ENCODE peak calls at places on chromosome 10, in eight cellular contexts. Y is NT2/D1, J is left lobe of liver, I is tibial nerve, A is breast epithelium, N is cardiac fibroblast, W is NCI-H524, E is neural crest cell. K is an unnamed sample.

GRCh38 chr10:95290446-95290800 is 380 bp downstream of the PDLIM1 start:
- DNase-seq in N (no peak), A (no peak), E (no peak), Y (no peak), W (no peak), I (no peak), J (peak), K (no peak)

GRCh38 chr10:101941871-101942270 is 98.3 kb upstream of the KCNIP2 start:
- DNase-seq in N (peak), J (no peak), E (no peak), Y (no peak), I (no peak), W (no peak), A (no peak), K (no peak)

GRCh38 chr10:75407716-75408511 is 6.3 kb upstream of the ZNF503 start:
- DNase-seq in N (no peak), A (no peak), J (no peak), W (no peak), E (peak), Y (no peak), I (no peak), K (no peak)

GRCh38 chr10:47306429-47307210 is 6.6 kb downstream of the GDF10 start:
- DNase-seq in W (no peak), N (no peak), E (no peak), I (no peak), Y (no peak), A (no peak), J (no peak), K (peak)

GRCh38 chr10:26222563-26222962 is 6.0 kb downstream of the GAD2 start:
- DNase-seq in A (no peak), J (no peak), W (no peak), Y (no peak), I (no peak), N (no peak), E (no peak), K (no peak)

GRCh38 chr10:17273403-17273802 is 45.4 kb downstream of the VIM start:
- DNase-seq in A (no peak), N (peak), E (no peak), J (no peak), W (no peak), Y (no peak), I (no peak), K (no peak)

GRCh38 chr10:95341716-95342130 is 50.9 kb upstream of the PDLIM1 start:
- DNase-seq in E (no peak), N (peak), Y (no peak), A (no peak), I (no peak), W (peak), J (no peak), K (no peak)

GRCh38 chr10:131852161-131852822 is 48.5 kb upstream of the PPP2R2D start:
- DNase-seq in N (no peak), Y (no peak), I (no peak), A (no peak), W (no peak), J (peak), E (no peak), K (no peak)

GRCh38 chr10:74900297-74900696 is 73.9 kb downstream of the KAT6B start:
- DNase-seq in Y (no peak), E (no peak), I (no peak), A (no peak), N (no peak), J (no peak), W (no peak), K (peak)

GRCh38 chr10:36624551-36625100 is 500.8 kb upstream of the ANKRD30A start:
- DNase-seq in Y (no peak), J (no peak), W (no peak), E (no peak), A (no peak), N (no peak), I (no peak), K (no peak)

GRCh38 chr10:68223535-68224165 is 8.3 kb downstream of the ATOH7 start:
- DNase-seq in E (no peak), W (peak), A (no peak), I (no peak), J (no peak), Y (no peak), N (no peak), K (peak)

GRCh38 chr10:43315535-43316245 is 48.8 kb upstream of the RASGEF1A start:
- DNase-seq in Y (no peak), A (no peak), I (no peak), E (no peak), J (no peak), W (peak), N (no peak), K (no peak)

GRCh38 chr10:43653746-43654145 is 5.1 kb upstream of the ZNF32 start:
- DNase-seq in W (no peak), Y (no peak), I (no peak), N (no peak), J (no peak), E (no peak), A (no peak), K (no peak)

GRCh38 chr10:77456414-77456813 is 181.2 kb downstream of the KCNMA1 start:
- DNase-seq in N (no peak), I (no peak), J (no peak), E (no peak), A (no peak), W (peak), Y (no peak), K (no peak)

GRCh38 chr10:121216721-121217181 is 365.6 kb downstream of the WDR11 start:
- DNase-seq in Y (no peak), E (no peak), A (no peak), I (peak), N (no peak), J (peak), W (no peak), K (no peak)

GRCh38 chr10:47041401-47042198 is 130.4 kb downstream of the PTPN20 start:
- DNase-seq in A (no peak), J (no peak), E (no peak), I (no peak), W (no peak), Y (no peak), N (no peak), K (no peak)

GRCh38 chr10:70672165-70672992 is at the start of gene ADAMTS14:
- DNase-seq in I (no peak), E (peak), A (no peak), Y (no peak), N (peak), W (no peak), J (no peak), K (peak)

GRCh38 chr10:60073397-60073780 is 167.0 kb upstream of the CCDC6 start:
- DNase-seq in E (no peak), J (no peak), Y (no peak), I (no peak), A (no peak), W (no peak), N (no peak), K (no peak)

GRCh38 chr10:89609730-89610393 is 35.2 kb downstream of the PANK1 start:
- DNase-seq in W (no peak), I (no peak), A (no peak), N (no peak), E (no peak), Y (no peak), J (no peak), K (no peak)

GRCh38 chr10:50937230-50937907 is 51.9 kb upstream of the A1CF start:
- DNase-seq in Y (peak), E (no peak), W (peak), J (no peak), N (peak), I (no peak), A (no peak), K (no peak)

GRCh38 chr10:133010095-133010837 is 67.9 kb upstream of the CFAP46 start:
- DNase-seq in Y (no peak), A (no peak), N (no peak), I (no peak), E (no peak), J (no peak), W (no peak), K (no peak)

GRCh38 chr10:124048371-124049290 is 44.8 kb downstream of the CHST15 start:
- DNase-seq in J (no peak), A (no peak), E (no peak), N (peak), I (no peak), Y (no peak), W (no peak), K (no peak)

GRCh38 chr10:132539431-132539839 is 1.8 kb downstream of the INPP5A start:
- DNase-seq in I (no peak), A (no peak), N (no peak), Y (no peak), E (no peak), J (peak), W (no peak), K (peak)

GRCh38 chr10:52879651-52880050 is 107.1 kb upstream of the MBL2 start:
- DNase-seq in J (no peak), I (no peak), Y (no peak), W (no peak), N (no peak), E (no peak), A (no peak), K (no peak)

GRCh38 chr10:109875828-109876821 is 47.2 kb downstream of the XPNPEP1 start:
- DNase-seq in N (no peak), Y (no peak), J (no peak), E (no peak), A (no peak), W (no peak), I (no peak), K (no peak)

GRCh38 chr10:102153093-102153620 is 968 bp downstream of the NOLC1 start:
- DNase-seq in E (no peak), J (no peak), I (no peak), A (no peak), W (no peak), N (no peak), Y (no peak), K (no peak)

GRCh38 chr10:36574212-36574611 is 551.2 kb upstream of the ANKRD30A start:
- DNase-seq in Y (no peak), N (peak), I (peak), A (peak), J (no peak), E (no peak), W (no peak), K (no peak)

GRCh38 chr10:58017719-58018367 is 249.9 kb downstream of the IPMK start:
- DNase-seq in A (no peak), N (peak), Y (no peak), W (no peak), E (no peak), J (no peak), I (no peak), K (no peak)

GRCh38 chr10:90451283-90451682 is 406.6 kb downstream of the HTR7 start:
- DNase-seq in A (no peak), J (no peak), I (no peak), E (no peak), W (no peak), N (peak), Y (no peak), K (no peak)

GRCh38 chr10:88071814-88072380 is 208.5 kb downstream of the PTEN start:
- DNase-seq in I (no peak), J (no peak), Y (no peak), E (no peak), W (no peak), A (no peak), N (no peak), K (no peak)

GRCh38 chr10:116477989-116478615 is 50.5 kb downstream of the PNLIPRP3 start:
- DNase-seq in I (no peak), W (no peak), E (no peak), A (no peak), Y (no peak), N (no peak), J (no peak), K (no peak)

GRCh38 chr10:22246680-22247391 is 29.0 kb upstream of the EBLN1 start:
- DNase-seq in E (no peak), W (no peak), Y (no peak), A (no peak), I (no peak), J (no peak), N (peak), K (no peak)

GRCh38 chr10:126504051-126504760 is 115.9 kb upstream of the ADAM12 start:
- DNase-seq in W (peak), E (peak), A (no peak), I (peak), J (no peak), Y (peak), N (peak), K (peak)

GRCh38 chr10:34101001-34101400 is 714.1 kb downstream of the PARD3 start:
- DNase-seq in N (no peak), J (no peak), Y (no peak), E (no peak), W (no peak), A (no peak), I (no peak), K (no peak)

K was measured in DND-41.